ENCODE peak calls at places on chromosomes 3 and 15, in five cellular contexts. T is A549, W is IMR-90, Y is HepG2, L is H1. C is an unnamed sample.
A peak's percentile ranks its signal among the peaks of the same experiment; 100 is the strongest.

GRCh38 chr15:78149805-78150751 is 916 bp downstream of the IDH3A start:
- DNase-seq in T (peak; percentile 21), L (no peak), W (no peak), Y (peak; percentile 25), C (no peak)

GRCh38 chr3:143731304-143731703 is 117.0 kb downstream of the SLC9A9 start:
- DNase-seq in T (no peak), Y (no peak), L (no peak), W (no peak), C (no peak)

GRCh38 chr3:46293035-46293724 is 50.9 kb downstream of the CCR3 start:
- DNase-seq in Y (no peak), T (no peak), W (no peak), L (no peak), C (peak; percentile 17)

GRCh38 chr15:64549860-64550259 is 89.5 kb downstream of the ZNF609 start:
- DNase-seq in Y (no peak), W (no peak), L (no peak), T (no peak), C (no peak)

GRCh38 chr3:166425900-166426611 is 588.8 kb upstream of the BCHE start:
- DNase-seq in L (peak; percentile 44), W (no peak), Y (peak; percentile 1), T (no peak), C (no peak)

GRCh38 chr3:105094588-105094987 is 272.1 kb upstream of the ALCAM start:
- DNase-seq in W (no peak), L (no peak), Y (no peak), T (no peak), C (no peak)

GRCh38 chr3:112568642-112569041 is 6.8 kb downstream of the SLC35A5 start:
- DNase-seq in W (peak; percentile 21), T (no peak), L (no peak), Y (no peak), C (no peak)

GRCh38 chr3:155739154-155739553 is 5.7 kb downstream of the PLCH1 start:
- DNase-seq in Y (peak; percentile 43), W (peak; percentile 11), L (no peak), T (peak; percentile 51), C (peak; percentile 29)

GRCh38 chr3:123640311-123641083 is 55.6 kb upstream of the HACD2 start:
- DNase-seq in L (no peak), W (no peak), T (no peak), Y (no peak), C (no peak)

GRCh38 chr3:11476814-11477213 is 166.9 kb downstream of the VGLL4 start:
- DNase-seq in L (no peak), Y (no peak), T (no peak), W (no peak), C (no peak)

GRCh38 chr15:75508741-75509532 is 57.4 kb upstream of the SIN3A start:
- DNase-seq in L (no peak), W (peak; percentile 65), Y (peak; percentile 23), T (peak; percentile 70), C (peak; percentile 39)

GRCh38 chr3:136787226-136787793 is 31.6 kb upstream of the SLC35G2 start:
- DNase-seq in L (no peak), W (peak; percentile 45), T (no peak), Y (peak; percentile 27), C (peak; percentile 11)

GRCh38 chr3:161796312-161796711 is 299.7 kb downstream of the OTOL1 start:
- DNase-seq in Y (no peak), L (no peak), T (no peak), W (no peak), C (no peak)

GRCh38 chr3:123627673-123628670 is 43.1 kb upstream of the HACD2 start:
- DNase-seq in W (no peak), L (no peak), Y (no peak), T (no peak), C (no peak)

GRCh38 chr3:115092220-115092791 is 54.8 kb downstream of the ZBTB20 start:
- DNase-seq in L (no peak), T (peak; percentile 74), W (peak; percentile 69), Y (peak; percentile 34), C (no peak)

GRCh38 chr3:124569761-124570160 is 160.5 kb upstream of the UMPS start:
- DNase-seq in W (no peak), Y (no peak), T (no peak), L (no peak), C (no peak)

GRCh38 chr3:192237992-192238608 is 489.2 kb downstream of the FGF12 start:
- DNase-seq in L (peak; percentile 60), T (no peak), Y (no peak), W (no peak), C (no peak)

GRCh38 chr15:75171408-75171807 is 30.3 kb upstream of the C15orf39 start:
- DNase-seq in T (no peak), Y (peak; percentile 56), W (peak; percentile 90), L (no peak), C (no peak)

GRCh38 chr3:79211588-79212359 is 556.0 kb downstream of the ROBO1 start:
- DNase-seq in L (no peak), W (no peak), T (no peak), Y (no peak), C (no peak)

GRCh38 chr3:16370872-16371740 is 106.1 kb downstream of the OXNAD1 start:
- DNase-seq in W (peak; percentile 90), T (no peak), L (no peak), Y (no peak), C (no peak)

GRCh38 chr3:102060814-102061213 is 211.5 kb downstream of the NFKBIZ start:
- DNase-seq in W (peak; percentile 22), L (no peak), Y (peak; percentile 60), T (peak; percentile 14), C (no peak)

GRCh38 chr15:89783111-89783860 is 7.2 kb downstream of the MESP2 start:
- DNase-seq in Y (no peak), L (no peak), T (no peak), W (peak; percentile 29), C (peak; percentile 75)

GRCh38 chr3:194572131-194572789 is 61.0 kb downstream of the TMEM44 start:
- DNase-seq in L (no peak), W (peak; percentile 97), T (peak; percentile 46), Y (peak; percentile 90), C (peak; percentile 93)

GRCh38 chr3:194572944-194573491 is 60.2 kb downstream of the TMEM44 start:
- DNase-seq in Y (no peak), T (no peak), W (peak; percentile 72), L (no peak), C (no peak)

GRCh38 chr3:194575484-194576210 is 57.6 kb downstream of the TMEM44 start:
- DNase-seq in Y (no peak), T (peak; percentile 68), L (peak; percentile 47), W (peak; percentile 64), C (no peak)

GRCh38 chr3:194573680-194574437 is 59.4 kb downstream of the TMEM44 start:
- DNase-seq in L (peak; percentile 48), W (peak; percentile 68), Y (peak; percentile 48), T (peak; percentile 39), C (peak; percentile 33)

GRCh38 chr3:194574639-194575483 is 58.4 kb downstream of the TMEM44 start:
- DNase-seq in Y (no peak), L (no peak), T (no peak), W (peak; percentile 83), C (peak; percentile 28)
- TF ChIP-seq MAFK in Y (no peak), L (no peak), T (peak; percentile 22), W (no peak), C (no peak)

DNA sequence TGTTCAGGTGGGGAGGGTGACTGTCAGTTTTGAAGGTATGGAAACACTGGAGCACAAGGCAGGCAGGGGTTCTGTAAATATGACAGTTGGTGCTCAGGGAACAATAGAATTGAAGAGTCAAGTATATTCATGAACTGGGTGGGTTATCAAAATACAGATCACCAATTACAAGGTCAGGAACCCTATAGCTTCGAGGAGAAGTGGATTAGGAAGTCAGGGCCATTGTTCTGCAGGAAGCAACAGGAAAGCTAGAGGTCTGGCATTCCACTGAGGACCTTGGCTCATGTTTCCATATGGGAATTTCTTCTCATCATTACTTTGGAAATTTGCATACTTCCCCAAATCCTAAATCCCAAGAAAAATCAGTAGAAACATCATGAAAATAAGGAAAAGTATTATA is 125.9 kb downstream of the MYRIP start:
- DNase-seq in T (no peak), Y (no peak), W (no peak), L (no peak), C (no peak)
- TF ChIP-seq MAFK in T (no peak), Y (no peak), W (no peak), L (no peak), C (no peak)

GRCh38 chr3:196645917-196646735 is 6.6 kb downstream of the NRROS start:
- DNase-seq in T (no peak), Y (no peak), L (no peak), W (no peak), C (no peak)

GRCh38 chr3:196650740-196651311 is 11.3 kb downstream of the NRROS start:
- DNase-seq in W (peak; percentile 98), L (no peak), Y (peak; percentile 36), T (peak; percentile 64), C (peak; percentile 42)

GRCh38 chr3:196645091-196645490 is 5.6 kb downstream of the NRROS start:
- DNase-seq in T (no peak), Y (no peak), L (no peak), W (no peak), C (no peak)

GRCh38 chr3:196646736-196647216 is 7.3 kb downstream of the NRROS start:
- DNase-seq in T (no peak), L (no peak), Y (no peak), W (no peak), C (no peak)

GRCh38 chr3:196648856-196649255 is 9.4 kb downstream of the NRROS start:
- DNase-seq in L (no peak), Y (no peak), W (no peak), T (no peak), C (no peak)
- TF ChIP-seq MAFK in L (no peak), Y (no peak), W (no peak), T (no peak), C (no peak)

GRCh38 chr3:64551697-64552096 is 136.1 kb downstream of the ADAMTS9 start:
- DNase-seq in W (no peak), L (no peak), T (peak; percentile 17), Y (no peak), C (no peak)

GRCh38 chr3:64550745-64551144 is 137.1 kb downstream of the ADAMTS9 start:
- DNase-seq in W (no peak), Y (no peak), L (no peak), T (no peak), C (no peak)

GRCh38 chr3:64552160-64552559 is 135.6 kb downstream of the ADAMTS9 start:
- DNase-seq in L (no peak), Y (peak; percentile 16), T (peak; percentile 38), W (no peak), C (no peak)

GRCh38 chr3:64555351-64555750 is 132.4 kb downstream of the ADAMTS9 start:
- DNase-seq in L (no peak), W (no peak), Y (no peak), T (no peak), C (no peak)

DNA sequence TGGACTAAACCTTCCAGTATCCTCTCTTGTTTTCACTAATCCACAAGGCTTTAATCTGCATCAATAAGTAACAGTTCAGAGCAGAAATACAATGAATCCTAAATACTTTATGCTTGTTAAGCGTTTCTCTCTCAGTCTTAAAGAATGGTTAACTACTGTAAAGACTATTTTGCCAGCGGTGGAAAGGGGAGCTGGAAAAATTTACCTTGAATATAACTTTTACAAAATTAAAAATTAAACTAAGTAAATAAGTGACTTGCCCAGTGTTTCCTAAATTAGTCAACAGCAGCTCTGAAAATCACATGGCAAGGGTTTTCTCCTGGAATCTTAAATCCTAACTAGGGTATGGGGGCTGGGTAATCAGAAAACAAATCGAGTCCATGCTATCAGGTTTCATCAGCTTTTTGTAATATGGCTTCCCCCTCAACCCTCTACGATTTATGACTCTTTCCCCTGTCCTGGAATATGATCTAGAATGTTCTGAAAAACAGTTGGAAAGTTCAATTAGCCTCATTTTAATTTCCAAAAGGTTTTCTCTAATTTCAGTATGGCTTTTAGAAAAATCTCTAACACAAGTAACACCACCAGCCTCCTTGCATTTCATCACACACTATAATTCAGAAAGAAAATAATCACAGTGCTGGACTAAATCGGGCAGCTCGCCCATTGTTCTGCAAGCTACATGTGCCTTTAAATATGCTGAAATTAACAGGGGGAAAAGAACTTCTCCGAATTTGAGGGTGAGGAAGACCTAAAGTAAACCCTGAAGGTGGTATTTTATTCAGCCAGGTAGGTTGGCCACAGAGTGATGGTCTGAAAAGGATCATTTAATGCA is 133.5 kb downstream of the ADAMTS9 start:
- DNase-seq in W (no peak), T (no peak), L (no peak), Y (no peak), C (no peak)
- TF ChIP-seq MAFK in W (no peak), T (no peak), L (no peak), Y (no peak), C (no peak)